ENCODE peak calls at places on chromosomes 7 and 10, in seven cellular contexts. S is EH; A is ureter; N is AML-193; O is naive thymus-derived CD8-positive, alpha-beta T cell; C is NCI-H2227 treated with DMSO at 0.1 percent for 48 hours; R is HCT116. F is an unnamed sample.

GRCh38 chr10:113891476-113891875 is 37.0 kb downstream of the NHLRC2 start:
- DNase-seq in N (no peak), A (no peak), C (no peak), R (no peak), S (peak; percentile 40), O (no peak), F (no peak)

GRCh38 chr7:158811461-158811860 is 17.8 kb downstream of the ESYT2 start:
- DNase-seq in N (peak; percentile 2), C (no peak), A (no peak), O (no peak), S (peak; percentile 52), R (no peak), F (no peak)

GRCh38 chr10:126902157-126902556 is 3.1 kb upstream of the DOCK1 start:
- DNase-seq in S (peak; percentile 90), R (peak; percentile 69), O (no peak), C (no peak), A (no peak), N (no peak), F (no peak)

GRCh38 chr7:41754046-41754445 is 51.2 kb upstream of the INHBA start:
- DNase-seq in S (no peak), O (no peak), R (no peak), C (no peak), A (no peak), N (no peak), F (no peak)

GRCh38 chr7:27108390-27109127 is 6.1 kb upstream of the HOXA2 start:
- DNase-seq in A (no peak), S (peak; percentile 21), N (no peak), O (no peak), R (no peak), C (no peak), F (peak; percentile 57)

GRCh38 chr7:130272456-130273080 is 5.9 kb downstream of the CPA2 start:
- DNase-seq in N (no peak), A (no peak), S (no peak), O (no peak), R (no peak), C (peak; percentile 71), F (no peak)

GRCh38 chr7:91850455-91850854 is 30.0 kb downstream of the MTERF1 start:
- DNase-seq in N (no peak), A (no peak), O (no peak), C (no peak), S (peak; percentile 21), R (peak; percentile 64), F (no peak)

GRCh38 chr7:14999331-14999730 is 96.8 kb upstream of the DGKB start:
- DNase-seq in N (peak; percentile 2), S (no peak), A (no peak), O (no peak), R (no peak), C (no peak), F (no peak)

GRCh38 chr10:11798862-11799735 is 24.1 kb upstream of the PROSER2 start:
- DNase-seq in A (no peak), S (peak; percentile 30), R (no peak), O (no peak), C (no peak), N (no peak), F (no peak)

GRCh38 chr10:4561301-4561700 is 264.7 kb upstream of the AKR1E2 start:
- DNase-seq in A (no peak), R (no peak), S (no peak), O (no peak), N (no peak), C (no peak), F (no peak)

GRCh38 chr7:82600601-82601000 is 157.0 kb upstream of the CACNA2D1 start:
- DNase-seq in R (no peak), O (no peak), A (no peak), C (peak; percentile 60), N (no peak), S (no peak), F (no peak)

GRCh38 chr10:60172363-60172990 is 217.2 kb downstream of the ANK3 start:
- DNase-seq in A (no peak), N (no peak), S (no peak), R (no peak), C (no peak), O (no peak), F (no peak)

F was measured in right atrium auricular region.